ENCODE peak calls at places on chromosomes 6 and 20, in four cellular contexts. R is psoas muscle, X is NCI-H2171 treated with DMSO at 0.1 percent for 48 hours, G is Right ventricle myocardium inferior. V is an unnamed sample.

GRCh38 chr6:75463896-75464295 is 29.7 kb downstream of the FILIP1 start:
- DNase-seq in R (no peak), X (no peak), G (no peak), V (no peak)

GRCh38 chr6:18742406-18742805 is 355.3 kb downstream of the RNF144B start:
- DNase-seq in R (no peak), X (no peak), G (no peak), V (no peak)

GRCh38 chr6:141580988-141581387 is 551.7 kb upstream of the GJE1 start:
- DNase-seq in R (no peak), X (no peak), G (no peak), V (no peak)

GRCh38 chr20:43583982-43584432 is 6.7 kb upstream of the IFT52 start:
- DNase-seq in R (peak; percentile 54), X (peak; percentile 15), G (peak; percentile 86), V (peak; percentile 46)

GRCh38 chr20:38125157-38126056 is 39.7 kb downstream of the TGM2 start:
- DNase-seq in R (no peak), X (peak; percentile 60), G (peak; percentile 75), V (peak; percentile 95)

GRCh38 chr6:111105578-111105977 is 18.3 kb downstream of the SLC16A10 start:
- DNase-seq in R (peak; percentile 81), X (no peak), G (peak; percentile 85), V (peak; percentile 61)

GRCh38 chr6:14463110-14463509 is 345.5 kb downstream of the CD83 start:
- DNase-seq in R (no peak), X (no peak), G (no peak), V (no peak)

GRCh38 chr20:46182801-46183200 is 64.7 kb downstream of the CD40 start:
- DNase-seq in R (no peak), X (no peak), G (no peak), V (no peak)

GRCh38 chr20:51137461-51137860 is 114.6 kb upstream of the KCNG1 start:
- DNase-seq in R (no peak), X (no peak), G (no peak), V (no peak)

GRCh38 chr20:53939554-53940355 is 130.6 kb downstream of the BCAS1 start:
- DNase-seq in R (peak; percentile 89), X (peak; percentile 93), G (peak; percentile 93), V (peak; percentile 6)

GRCh38 chr6:136647363-136647763 is 97.1 kb upstream of the MAP7 start:
- DNase-seq in R (no peak), X (no peak), G (no peak), V (no peak)

GRCh38 chr6:137150072-137150471 is 23.4 kb downstream of the IL22RA2 start:
- DNase-seq in R (no peak), X (no peak), G (no peak), V (no peak)